ENCODE peak calls at places on chromosomes 13 and 19, in four cellular contexts. D is HCT116, R is neural crest cell, O is cardiac fibroblast. L is an unnamed sample.

GRCh38 chr13:21548577-21548976 is 55.4 kb downstream of the MICU2 start:
- DNase-seq in D (no peak), R (no peak), O (no peak), L (no peak)

GRCh38 chr19:45779231-45780145 is 2.8 kb downstream of the DMPK start:
- DNase-seq in D (peak), R (peak), O (peak), L (no peak)

GRCh38 chr19:291561-292280 is 518 bp upstream of the PLPP2 start:
- DNase-seq in D (no peak), R (no peak), O (no peak), L (no peak)

GRCh38 chr19:13959962-13960862 is 7.9 kb downstream of the DCAF15 start:
- DNase-seq in D (no peak), R (no peak), O (no peak), L (no peak)

GRCh38 chr19:1082928-1083816 is 12.0 kb downstream of the POLR2E start:
- DNase-seq in D (no peak), R (no peak), O (no peak), L (no peak)

GRCh38 chr13:99314640-99315176 is 7.5 kb upstream of the GPR183 start:
- DNase-seq in D (peak), R (no peak), O (peak), L (peak)

GRCh38 chr19:42067315-42067888 is 2.6 kb downstream of the GRIK5 start:
- DNase-seq in D (no peak), R (no peak), O (no peak), L (no peak)

GRCh38 chr13:98909016-98909415 is 68.8 kb downstream of the DOCK9 start:
- DNase-seq in D (no peak), R (no peak), O (no peak), L (peak)

GRCh38 chr13:57191667-57192066 is 24.7 kb downstream of the PRR20E start:
- DNase-seq in D (no peak), R (no peak), O (no peak), L (no peak)

GRCh38 chr19:44109458-44109857 is 3.7 kb upstream of the ZNF225 start:
- DNase-seq in D (no peak), R (no peak), O (no peak), L (no peak)

GRCh38 chr19:43534811-43535761 is 2.1 kb downstream of the ZNF575 start:
- DNase-seq in D (no peak), R (peak), O (peak), L (peak)

GRCh38 chr19:13899912-13900584 is 5.9 kb downstream of the BRME1 start:
- DNase-seq in D (no peak), R (no peak), O (no peak), L (peak)

GRCh38 chr13:51453308-51453958 is 597 bp upstream of the INTS6 start:
- DNase-seq in D (no peak), R (no peak), O (no peak), L (no peak)

GRCh38 chr19:1719519-1719918 is 33.8 kb upstream of the ONECUT3 start:
- DNase-seq in D (no peak), R (no peak), O (no peak), L (no peak)

GRCh38 chr19:34539396-34539795 is 57.8 kb downstream of the WTIP start:
- DNase-seq in D (no peak), R (no peak), O (no peak), L (no peak)

GRCh38 chr13:85334187-85334586 is 465.0 kb downstream of the SLITRK6 start:
- DNase-seq in D (no peak), R (no peak), O (no peak), L (no peak)

GRCh38 chr19:2427323-2428026 is at the start of gene TIMM13:
- DNase-seq in D (peak), R (peak), O (peak), L (peak)

GRCh38 chr19:54253331-54254194 is 3.5 kb downstream of the LILRB5 start:
- DNase-seq in D (no peak), R (no peak), O (no peak), L (no peak)

GRCh38 chr19:4568884-4569283 is 9.4 kb upstream of the SEMA6B start:
- DNase-seq in D (no peak), R (no peak), O (no peak), L (no peak)

GRCh38 chr19:39263912-39264305 is 4.3 kb upstream of the IFNL2 start:
- DNase-seq in D (no peak), R (no peak), O (no peak), L (no peak)

GRCh38 chr13:44396295-44396962 is 22.8 kb downstream of the SERP2 start:
- DNase-seq in D (no peak), R (no peak), O (no peak), L (no peak)

GRCh38 chr13:40665754-40666057 is 735 bp downstream of the FOXO1 start:
- DNase-seq in D (no peak), R (no peak), O (no peak), L (no peak)

GRCh38 chr13:76009491-76009890 is 373.4 kb downstream of the LMO7 start:
- DNase-seq in D (no peak), R (no peak), O (no peak), L (no peak)

GRCh38 chr13:25619897-25620296 is 248.1 kb downstream of the ATP8A2 start:
- DNase-seq in D (no peak), R (no peak), O (no peak), L (no peak)
- TF ChIP-seq CTCF in D (no peak), R (no peak), O (no peak), L (no peak)

GRCh38 chr13:58804832-58805231 is 1173.3 kb downstream of the PCDH17 start:
- DNase-seq in D (no peak), R (no peak), O (no peak), L (no peak)
- TF ChIP-seq CTCF in D (no peak), R (no peak), O (no peak), L (no peak)

GRCh38 chr19:11281336-11282049 is 14.5 kb upstream of the TSPAN16 start:
- DNase-seq in D (no peak), R (no peak), O (peak), L (no peak)

GRCh38 chr19:11291415-11291814 is 4.5 kb upstream of the TSPAN16 start:
- DNase-seq in D (no peak), R (no peak), O (no peak), L (no peak)

GRCh38 chr19:11288349-11288748 is 7.6 kb upstream of the TSPAN16 start:
- DNase-seq in D (no peak), R (no peak), O (peak), L (no peak)

GRCh38 chr19:11284535-11284934 is 11.4 kb upstream of the TSPAN16 start:
- DNase-seq in D (no peak), R (no peak), O (no peak), L (no peak)

GRCh38 chr19:11286312-11286974 is 9.5 kb upstream of the TSPAN16 start:
- DNase-seq in D (no peak), R (no peak), O (peak), L (peak)
- TF ChIP-seq CTCF in D (no peak), R (no peak), O (peak), L (no peak)

DNA sequence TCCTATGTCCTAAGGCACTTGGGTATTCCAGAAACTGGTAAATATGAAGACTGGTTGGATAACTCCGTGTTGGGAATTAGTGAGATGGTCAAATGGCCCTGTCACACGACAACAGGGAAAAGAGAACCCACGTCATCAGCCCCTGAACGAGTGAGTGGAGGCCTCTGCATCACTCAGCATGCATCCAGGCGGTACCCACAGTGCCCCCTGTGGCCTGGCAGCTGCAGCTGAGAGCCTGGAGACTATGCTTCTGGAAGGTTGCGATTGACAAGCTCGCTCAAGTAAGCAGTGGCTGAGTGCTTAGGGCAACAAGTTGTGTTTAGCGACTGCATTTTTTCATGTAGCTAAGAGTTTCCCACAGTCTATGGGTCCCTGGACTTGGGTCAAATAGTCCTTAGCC is 55.9 kb downstream of the COL4A2 start:
- DNase-seq in D (peak), R (no peak), O (no peak), L (no peak)
- TF ChIP-seq CTCF in D (no peak), R (no peak), O (peak), L (peak)

GRCh38 chr13:80605007-80605406 is 264.1 kb upstream of the SPRY2 start:
- DNase-seq in D (no peak), R (no peak), O (no peak), L (no peak)
- TF ChIP-seq CTCF in D (no peak), R (no peak), O (no peak), L (no peak)

DNA sequence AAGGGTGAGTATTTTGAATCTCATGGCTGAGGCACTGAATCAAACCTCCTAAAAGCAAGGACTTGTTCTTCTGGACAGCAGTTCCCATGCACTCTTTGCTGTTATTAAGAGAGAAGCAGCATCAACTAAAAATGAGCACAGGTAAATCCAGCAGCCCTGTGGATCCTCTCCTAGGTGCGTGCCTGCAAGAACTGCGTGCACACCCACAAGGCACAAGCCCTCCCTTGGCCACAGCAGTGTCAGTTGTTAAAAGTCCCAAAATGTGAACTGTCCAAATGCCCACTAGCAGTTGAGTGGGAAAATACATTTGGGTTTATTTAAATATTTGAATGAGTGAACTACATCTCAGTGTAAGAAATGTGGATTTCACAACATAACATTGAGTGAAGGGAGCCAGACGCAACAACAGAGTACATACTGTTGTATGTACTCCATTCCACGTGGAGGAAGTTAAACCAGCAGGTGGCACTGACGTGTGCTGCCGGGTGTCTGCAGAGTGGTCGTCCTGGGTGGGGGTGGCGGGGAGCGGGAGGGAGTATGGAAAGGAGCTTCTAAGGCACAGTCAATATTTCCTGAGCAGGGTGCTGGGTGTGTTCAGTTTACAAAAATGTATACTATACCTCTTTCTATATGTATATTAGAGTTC is 266.4 kb downstream of the NALCN start:
- DNase-seq in D (no peak), R (no peak), O (peak), L (peak)
- TF ChIP-seq CTCF in D (no peak), R (peak), O (peak), L (peak)

DNA sequence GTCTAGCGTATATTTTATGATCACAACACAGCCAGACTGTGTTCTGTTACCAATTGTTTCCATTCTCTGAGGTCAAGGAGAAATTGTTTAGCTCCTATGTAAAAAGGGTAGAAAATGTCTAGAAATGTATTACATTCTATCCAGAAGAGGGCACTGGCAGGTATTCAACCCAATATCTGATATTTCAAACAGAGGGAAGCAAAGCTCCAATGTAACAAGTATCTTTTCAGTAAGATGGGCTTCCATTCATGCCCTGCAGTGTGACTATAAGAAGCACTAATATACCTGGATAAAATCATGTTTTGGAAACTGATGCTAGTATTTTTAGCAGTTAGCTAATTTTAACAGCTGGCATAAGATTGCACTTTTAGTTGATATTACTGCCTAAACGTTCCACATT is 312.7 kb downstream of the FGF14 start:
- DNase-seq in D (no peak), R (no peak), O (no peak), L (no peak)
- TF ChIP-seq CTCF in D (no peak), R (peak), O (peak), L (no peak)

GRCh38 chr19:17871878-17872250 is at the start of gene SLC5A5:
- DNase-seq in D (no peak), R (no peak), O (no peak), L (no peak)
- TF ChIP-seq CTCF in D (no peak), R (no peak), O (no peak), L (no peak)

L was measured in HFFc6.